ENCODE peak calls at places on chromosomes 11 and 22, in six cellular contexts. N, Y, G, Q, L and F are unnamed samples.

GRCh38 chr11:19808076-19808911 is 95.7 kb downstream of the NAV2 start:
- DNase-seq in N (no peak), Y (no peak), G (no peak), Q (no peak), L (no peak), F (no peak)

GRCh38 chr11:11605821-11606450 is 15.9 kb downstream of the GALNT18 start:
- DNase-seq in N (no peak), Y (no peak), G (no peak), Q (no peak), L (no peak), F (no peak)

GRCh38 chr11:116558504-116559252 is 214.1 kb downstream of the BUD13 start:
- DNase-seq in N (no peak), Y (no peak), G (no peak), Q (no peak), L (no peak), F (no peak)

GRCh38 chr11:67416416-67417335 is 1.2 kb downstream of the CARNS1 start:
- DNase-seq in N (no peak), Y (no peak), G (no peak), Q (no peak), L (peak; percentile 64), F (no peak)

GRCh38 chr11:123478352-123478986 is 48.4 kb downstream of the GRAMD1B start:
- DNase-seq in N (peak; percentile 63), Y (peak; percentile 13), G (peak; percentile 52), Q (peak; percentile 75), L (peak; percentile 27), F (peak; percentile 27)

GRCh38 chr22:25876871-25877270 is 134.9 kb downstream of the MYO18B start:
- DNase-seq in N (no peak), Y (no peak), G (no peak), Q (no peak), L (no peak), F (no peak)

GRCh38 chr11:130278151-130278550 is 36.6 kb downstream of the ZBTB44 start:
- DNase-seq in N (no peak), Y (no peak), G (no peak), Q (no peak), L (no peak), F (no peak)

GRCh38 chr22:39546889-39547586 is 14.5 kb upstream of the RPS19BP1 start:
- DNase-seq in N (no peak), Y (no peak), G (no peak), Q (no peak), L (no peak), F (no peak)

GRCh38 chr11:118596226-118596625 is 11.2 kb upstream of the PHLDB1 start:
- DNase-seq in N (no peak), Y (no peak), G (no peak), Q (no peak), L (no peak), F (no peak)

GRCh38 chr22:47544696-47545095 is 782.2 kb downstream of the TBC1D22A start:
- DNase-seq in N (no peak), Y (no peak), G (no peak), Q (no peak), L (no peak), F (no peak)

GRCh38 chr11:8728566-8728965 is 46.0 kb downstream of the RPL27A start:
- DNase-seq in N (no peak), Y (no peak), G (no peak), Q (no peak), L (no peak), F (no peak)

GRCh38 chr11:34313099-34313517 is 44.7 kb downstream of the ABTB2 start:
- DNase-seq in N (no peak), Y (no peak), G (no peak), Q (no peak), L (no peak), F (no peak)

GRCh38 chr11:1153951-1154487 is 3.7 kb upstream of the MUC5AC start:
- DNase-seq in N (no peak), Y (no peak), G (no peak), Q (peak; percentile 84), L (no peak), F (no peak)

GRCh38 chr11:35548925-35549561 is 23.6 kb upstream of the PAMR1 start:
- DNase-seq in N (no peak), Y (no peak), G (no peak), Q (no peak), L (no peak), F (no peak)

GRCh38 chr11:47507016-47507631 is 45.8 kb downstream of the CELF1 start:
- DNase-seq in N (no peak), Y (no peak), G (no peak), Q (no peak), L (no peak), F (no peak)

GRCh38 chr22:35205956-35206355 is 51.3 kb upstream of the HMGXB4 start:
- DNase-seq in N (no peak), Y (no peak), G (no peak), Q (no peak), L (no peak), F (no peak)

GRCh38 chr11:80995523-80995922 is 1554.7 kb upstream of the TENM4 start:
- DNase-seq in N (no peak), Y (no peak), G (no peak), Q (no peak), L (no peak), F (no peak)

GRCh38 chr22:35578836-35579575 is 38.1 kb downstream of the MB start:
- DNase-seq in N (no peak), Y (no peak), G (no peak), Q (no peak), L (no peak), F (no peak)

GRCh38 chr22:27512283-27512761 is 289.2 kb downstream of the MN1 start:
- DNase-seq in N (peak; percentile 94), Y (no peak), G (no peak), Q (peak; percentile 79), L (no peak), F (no peak)

GRCh38 chr11:24453129-24453723 is 43.6 kb upstream of the LUZP2 start:
- DNase-seq in N (no peak), Y (no peak), G (no peak), Q (no peak), L (no peak), F (no peak)

GRCh38 chr11:77244277-77245014 is 57.0 kb downstream of the GDPD4 start:
- DNase-seq in N (no peak), Y (no peak), G (no peak), Q (peak; percentile 41), L (no peak), F (no peak)

GRCh38 chr11:77668760-77669159 is 31.2 kb upstream of the CLNS1A start:
- DNase-seq in N (no peak), Y (no peak), G (no peak), Q (no peak), L (no peak), F (no peak)

GRCh38 chr11:27468209-27468608 is 4.4 kb downstream of the LGR4 start:
- DNase-seq in N (no peak), Y (no peak), G (no peak), Q (peak; percentile 55), L (no peak), F (no peak)

GRCh38 chr11:133810179-133810550 is 35.1 kb downstream of the SPATA19 start:
- DNase-seq in N (no peak), Y (no peak), G (no peak), Q (no peak), L (no peak), F (peak; percentile 31)

GRCh38 chr22:42780070-42780540 is 59.4 kb upstream of the A4GALT start:
- DNase-seq in N (peak; percentile 65), Y (peak; percentile 68), G (peak; percentile 72), Q (peak; percentile 95), L (peak; percentile 54), F (no peak)

GRCh38 chr22:36352775-36353507 is 34.8 kb downstream of the MYH9 start:
- DNase-seq in N (peak; percentile 65), Y (peak; percentile 78), G (no peak), Q (peak; percentile 60), L (peak; percentile 23), F (no peak)

GRCh38 chr11:67022341-67022933 is 497 bp upstream of the SYT12 start:
- DNase-seq in N (peak; percentile 28), Y (peak; percentile 95), G (no peak), Q (no peak), L (no peak), F (no peak)